ENCODE peak calls at places on chromosomes 13 and 19, in ten cellular contexts. S is T-cell; E is ovary; M is neuronal stem cell; V is tibial artery; T is CD8-positive, alpha-beta T cell; R is activated CD8-positive, alpha-beta T cell treated with anti-CD3 and anti-CD28 coated beads for 36 hours; C is CMK; N is stimulated activated CD4-positive, alpha-beta T cell treated with anti-CD3 and anti-CD28 coated beads, Interleukin-4, amount 100 ng/mL, for 48 hours; D is activated gamma-delta T cell treated with Interleukin-2 at 50 U/mL for 16 hours. B is an unnamed sample.

GRCh38 chr19:34350161-34350561 is 14.8 kb upstream of the GPI start:
- DNase-seq in D (peak), V (no peak), N (peak), S (peak), R (peak), T (peak), E (no peak), C (no peak), M (no peak), B (no peak)

GRCh38 chr19:3762130-3762473 is 380 bp upstream of the MRPL54 start:
- DNase-seq in E (no peak), N (no peak), D (no peak), R (no peak), M (no peak), C (no peak), S (no peak), T (no peak), V (no peak), B (no peak)

GRCh38 chr13:76148926-76149325 is 512.8 kb downstream of the LMO7 start:
- DNase-seq in R (no peak), D (no peak), E (no peak), N (no peak), M (no peak), S (no peak), C (no peak), V (no peak), T (no peak), B (no peak)

GRCh38 chr19:31402931-31403330 is 53.7 kb upstream of the TSHZ3 start:
- DNase-seq in S (no peak), E (no peak), M (no peak), C (no peak), N (no peak), D (no peak), T (no peak), V (no peak), R (no peak), B (no peak)

GRCh38 chr13:72953391-72953960 is 105.3 kb upstream of the KLF5 start:
- DNase-seq in S (no peak), D (no peak), C (no peak), V (no peak), R (no peak), M (no peak), T (no peak), E (no peak), N (no peak), B (no peak)

GRCh38 chr13:110199046-110199831 is 107.7 kb downstream of the COL4A1 start:
- DNase-seq in C (no peak), S (no peak), D (no peak), M (no peak), E (peak), R (no peak), N (no peak), T (no peak), V (no peak), B (no peak)

GRCh38 chr19:45402469-45403070 is 2.3 kb downstream of the PPP1R13L start:
- DNase-seq in D (peak), R (no peak), T (no peak), S (no peak), N (no peak), E (no peak), C (no peak), V (no peak), M (no peak), B (no peak)

GRCh38 chr19:51246153-51246552 is 4.7 kb upstream of the SIGLECL1 start:
- DNase-seq in V (no peak), D (no peak), R (no peak), M (no peak), T (no peak), N (no peak), C (peak), S (no peak), E (no peak), B (no peak)

GRCh38 chr13:99893567-99893966 is 78.0 kb downstream of the ZIC5 start:
- DNase-seq in R (no peak), N (no peak), V (no peak), S (no peak), D (no peak), T (no peak), M (no peak), C (no peak), E (no peak), B (no peak)